ENCODE peak calls at places on chromosomes 6 and 20, in four cellular contexts. One of them, this sample, is unnamed.

GRCh38 chr6:83057705-83058321 is 7.8 kb downstream of the UBE3D start:
- DNase-seq in sigmoid colon: no peak
- DNase-seq in HCT116: peak
- DNase-seq in stomach: no peak
- DNase-seq in this sample: peak

GRCh38 chr6:125944434-125944816 is 12.1 kb upstream of the HINT3 start:
- DNase-seq in sigmoid colon: peak
- DNase-seq in HCT116: no peak
- DNase-seq in stomach: peak
- DNase-seq in this sample: peak

GRCh38 chr20:43543138-43543537 is 15.7 kb upstream of the SGK2 start:
- DNase-seq in HCT116: no peak
- DNase-seq in sigmoid colon: no peak
- DNase-seq in stomach: no peak
- DNase-seq in this sample: no peak

GRCh38 chr20:9203081-9203447 is 134.2 kb downstream of the PLCB4 start:
- DNase-seq in HCT116: no peak
- DNase-seq in sigmoid colon: no peak
- DNase-seq in stomach: no peak
- DNase-seq in this sample: no peak

GRCh38 chr6:14863896-14864850 is 381.7 kb upstream of the JARID2 start:
- DNase-seq in sigmoid colon: no peak
- DNase-seq in HCT116: no peak
- DNase-seq in stomach: no peak
- DNase-seq in this sample: no peak

GRCh38 chr6:122696079-122696478 is 83.4 kb upstream of the FABP7 start:
- DNase-seq in HCT116: peak
- DNase-seq in stomach: no peak
- DNase-seq in sigmoid colon: no peak
- DNase-seq in this sample: no peak

GRCh38 chr6:128068110-128068460 is 167.2 kb upstream of the THEMIS start:
- DNase-seq in stomach: no peak
- DNase-seq in sigmoid colon: no peak
- DNase-seq in HCT116: no peak
- DNase-seq in this sample: no peak

GRCh38 chr6:114218421-114218820 is 124.4 kb downstream of the HS3ST5 start:
- DNase-seq in stomach: no peak
- DNase-seq in HCT116: no peak
- DNase-seq in sigmoid colon: no peak
- DNase-seq in this sample: no peak

GRCh38 chr6:53573299-53573698 is 28.4 kb upstream of the GCLC start:
- DNase-seq in HCT116: no peak
- DNase-seq in stomach: no peak
- DNase-seq in sigmoid colon: no peak
- DNase-seq in this sample: no peak

GRCh38 chr6:66522864-66523263 is 815.8 kb upstream of the EYS start:
- DNase-seq in stomach: no peak
- DNase-seq in HCT116: no peak
- DNase-seq in sigmoid colon: no peak
- DNase-seq in this sample: no peak

GRCh38 chr6:165845488-165845887 is 182.4 kb upstream of the PDE10A start:
- DNase-seq in HCT116: no peak
- DNase-seq in stomach: no peak
- DNase-seq in sigmoid colon: no peak
- DNase-seq in this sample: no peak

GRCh38 chr6:170050591-170051041 is 240.3 kb downstream of the DLL1 start:
- DNase-seq in HCT116: no peak
- DNase-seq in stomach: peak
- DNase-seq in sigmoid colon: no peak
- DNase-seq in this sample: no peak

GRCh38 chr6:137001287-137001976 is 43.3 kb downstream of the IL20RA start:
- DNase-seq in sigmoid colon: no peak
- DNase-seq in stomach: no peak
- DNase-seq in HCT116: peak
- DNase-seq in this sample: no peak

GRCh38 chr20:44714102-44714700 is 968 bp upstream of the CCN5 start:
- DNase-seq in HCT116: no peak
- DNase-seq in stomach: peak
- DNase-seq in sigmoid colon: peak
- DNase-seq in this sample: no peak
- TF ChIP-seq POLR2AphosphoS5 in HCT116: no peak
- TF ChIP-seq POLR2AphosphoS5 in stomach: peak
- TF ChIP-seq POLR2AphosphoS5 in sigmoid colon: peak
- TF ChIP-seq POLR2AphosphoS5 in this sample: no peak

DNA sequence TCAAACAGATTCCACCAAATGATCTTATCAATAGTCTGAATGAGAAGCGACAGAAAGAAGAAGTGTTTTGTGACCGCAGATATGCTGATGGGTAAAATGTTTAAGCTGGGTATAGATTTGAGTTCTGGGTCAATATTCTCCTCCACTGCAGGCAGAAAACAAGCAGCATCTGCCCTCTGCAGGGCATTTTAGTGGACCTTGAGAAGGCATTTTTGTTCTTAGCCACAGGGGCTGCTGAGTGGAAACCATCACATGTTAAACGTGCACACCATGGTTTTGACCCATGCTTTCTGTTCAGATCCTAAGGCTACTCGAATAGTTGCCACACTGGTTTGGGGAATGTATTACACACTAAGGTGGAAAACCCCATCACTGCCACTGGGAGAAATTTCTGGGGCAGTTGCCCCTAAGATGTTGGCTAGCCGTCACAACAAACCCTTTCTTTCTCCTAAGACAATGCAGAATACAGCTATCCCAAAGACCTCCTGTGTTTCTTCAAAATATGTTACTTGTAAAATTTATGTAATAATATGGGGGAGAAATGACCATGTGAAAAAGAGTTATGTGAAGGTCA is 5.5 kb downstream of the POU3F2 start:
- DNase-seq in sigmoid colon: no peak
- DNase-seq in stomach: no peak
- DNase-seq in HCT116: no peak
- DNase-seq in this sample: no peak
- TF ChIP-seq CTCF in sigmoid colon: no peak
- TF ChIP-seq CTCF in stomach: no peak
- TF ChIP-seq CTCF in HCT116: peak
- TF ChIP-seq CTCF in this sample: no peak

GRCh38 chr6:106772270-106773142 is 143.1 kb downstream of the QRSL1 start:
- DNase-seq in sigmoid colon: no peak
- DNase-seq in HCT116: no peak
- DNase-seq in stomach: no peak
- DNase-seq in this sample: no peak

GRCh38 chr6:106771822-106772221 is 142.4 kb downstream of the QRSL1 start:
- DNase-seq in HCT116: no peak
- DNase-seq in sigmoid colon: no peak
- DNase-seq in stomach: no peak
- DNase-seq in this sample: no peak

GRCh38 chr6:106770663-106771062 is 141.3 kb downstream of the QRSL1 start:
- DNase-seq in stomach: no peak
- DNase-seq in sigmoid colon: no peak
- DNase-seq in HCT116: no peak
- DNase-seq in this sample: no peak

GRCh38 chr6:106773956-106774629 is 144.7 kb downstream of the QRSL1 start:
- DNase-seq in stomach: no peak
- DNase-seq in HCT116: no peak
- DNase-seq in sigmoid colon: no peak
- DNase-seq in this sample: no peak

DNA sequence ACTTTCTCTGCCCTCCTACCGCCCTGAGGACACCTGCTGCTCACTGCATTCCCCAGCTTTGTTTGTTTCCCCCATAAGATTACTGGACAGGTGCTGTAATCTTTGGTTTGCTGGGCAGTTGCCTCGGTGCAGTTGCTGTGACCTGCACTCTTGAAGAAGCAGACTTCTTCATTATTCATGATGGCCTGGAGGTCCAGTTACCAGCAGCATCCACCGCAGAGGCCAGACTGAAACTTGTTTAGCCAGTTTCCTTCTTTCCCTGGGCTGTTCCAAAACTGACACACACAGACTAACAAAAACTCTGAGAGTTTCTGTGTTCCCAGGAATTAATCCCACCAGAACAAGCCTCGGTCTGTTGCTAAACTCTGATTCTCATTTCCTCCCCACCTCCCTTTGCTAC is 144.1 kb downstream of the QRSL1 start:
- DNase-seq in stomach: peak
- DNase-seq in sigmoid colon: no peak
- DNase-seq in HCT116: no peak
- DNase-seq in this sample: no peak
- TF ChIP-seq POLR2AphosphoS5 in stomach: no peak
- TF ChIP-seq POLR2AphosphoS5 in sigmoid colon: no peak
- TF ChIP-seq POLR2AphosphoS5 in HCT116: no peak
- TF ChIP-seq POLR2AphosphoS5 in this sample: no peak

GRCh38 chr6:32087574-32088486 is 21.3 kb downstream of the TNXB start:
- DNase-seq in sigmoid colon: peak
- DNase-seq in stomach: peak
- DNase-seq in HCT116: peak
- DNase-seq in this sample: peak
- TF ChIP-seq CTCF in sigmoid colon: no peak
- TF ChIP-seq CTCF in stomach: peak
- TF ChIP-seq CTCF in HCT116: peak
- TF ChIP-seq CTCF in this sample: peak

DNA sequence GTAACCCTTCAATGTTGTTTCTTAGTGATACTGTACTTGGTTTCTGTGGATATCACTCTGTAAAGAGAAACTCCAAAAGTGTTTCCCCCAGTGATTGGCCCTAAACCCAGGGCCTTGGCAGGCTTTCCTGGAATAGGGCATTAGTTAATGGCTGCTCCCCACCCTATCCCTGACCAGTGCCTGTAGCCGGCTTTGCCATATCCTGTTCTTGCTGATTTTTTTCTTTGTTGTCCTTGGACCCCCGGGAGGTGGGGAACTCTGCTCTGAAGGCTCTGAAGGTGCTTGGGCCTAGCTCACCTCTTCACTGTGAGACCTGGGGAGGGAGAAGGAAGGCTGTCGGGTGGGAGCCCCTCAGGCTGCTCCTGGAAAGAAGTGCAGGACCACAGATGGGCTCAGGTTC is 120.1 kb downstream of the TCP11 start:
- DNase-seq in stomach: peak
- DNase-seq in HCT116: no peak
- DNase-seq in sigmoid colon: no peak
- DNase-seq in this sample: no peak
- TF ChIP-seq POLR2AphosphoS5 in stomach: no peak
- TF ChIP-seq POLR2AphosphoS5 in HCT116: no peak
- TF ChIP-seq POLR2AphosphoS5 in sigmoid colon: peak
- TF ChIP-seq POLR2AphosphoS5 in this sample: no peak

GRCh38 chr20:63554361-63555278 is 661 bp downstream of the FNDC11 start:
- DNase-seq in sigmoid colon: no peak
- DNase-seq in stomach: no peak
- DNase-seq in HCT116: no peak
- DNase-seq in this sample: no peak

GRCh38 chr20:63553251-63553932 is 567 bp upstream of the FNDC11 start:
- DNase-seq in HCT116: peak
- DNase-seq in sigmoid colon: peak
- DNase-seq in stomach: peak
- DNase-seq in this sample: peak

GRCh38 chr20:63552481-63553249 is 1.3 kb upstream of the FNDC11 start:
- DNase-seq in stomach: no peak
- DNase-seq in sigmoid colon: no peak
- DNase-seq in HCT116: no peak
- DNase-seq in this sample: no peak

GRCh38 chr20:63555661-63556381 is 1.9 kb downstream of the FNDC11 start:
- DNase-seq in HCT116: no peak
- DNase-seq in stomach: no peak
- DNase-seq in sigmoid colon: no peak
- DNase-seq in this sample: no peak

DNA sequence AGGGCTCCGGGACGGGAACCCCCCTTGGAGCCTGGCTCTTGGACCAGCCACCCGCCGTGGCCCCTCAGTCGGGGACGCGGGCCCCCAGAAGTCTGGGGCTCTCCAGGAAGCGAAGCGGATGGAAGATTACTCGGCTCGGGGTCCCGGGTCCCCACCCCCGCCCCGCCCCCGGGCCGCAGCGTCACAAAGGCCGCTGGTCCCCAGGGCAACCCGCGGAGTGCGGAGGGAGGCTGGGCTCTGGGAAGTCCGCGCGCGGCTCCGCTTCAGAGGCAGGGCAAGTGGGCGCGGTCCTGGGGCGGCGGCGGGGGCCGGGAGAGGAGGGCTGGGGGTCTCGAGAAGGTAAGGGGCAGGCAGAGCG is at the start of gene FNDC11:
- DNase-seq in stomach: peak
- DNase-seq in sigmoid colon: no peak
- DNase-seq in HCT116: no peak
- DNase-seq in this sample: peak
- TF ChIP-seq CTCF in stomach: no peak
- TF ChIP-seq CTCF in sigmoid colon: no peak
- TF ChIP-seq CTCF in HCT116: no peak
- TF ChIP-seq CTCF in this sample: no peak

GRCh38 chr20:33689973-33690372 is 3.8 kb upstream of the E2F1 start:
- DNase-seq in sigmoid colon: no peak
- DNase-seq in stomach: no peak
- DNase-seq in HCT116: no peak
- DNase-seq in this sample: no peak
- TF ChIP-seq POLR2AphosphoS5 in sigmoid colon: no peak
- TF ChIP-seq POLR2AphosphoS5 in stomach: no peak
- TF ChIP-seq POLR2AphosphoS5 in HCT116: no peak
- TF ChIP-seq POLR2AphosphoS5 in this sample: no peak

DNA sequence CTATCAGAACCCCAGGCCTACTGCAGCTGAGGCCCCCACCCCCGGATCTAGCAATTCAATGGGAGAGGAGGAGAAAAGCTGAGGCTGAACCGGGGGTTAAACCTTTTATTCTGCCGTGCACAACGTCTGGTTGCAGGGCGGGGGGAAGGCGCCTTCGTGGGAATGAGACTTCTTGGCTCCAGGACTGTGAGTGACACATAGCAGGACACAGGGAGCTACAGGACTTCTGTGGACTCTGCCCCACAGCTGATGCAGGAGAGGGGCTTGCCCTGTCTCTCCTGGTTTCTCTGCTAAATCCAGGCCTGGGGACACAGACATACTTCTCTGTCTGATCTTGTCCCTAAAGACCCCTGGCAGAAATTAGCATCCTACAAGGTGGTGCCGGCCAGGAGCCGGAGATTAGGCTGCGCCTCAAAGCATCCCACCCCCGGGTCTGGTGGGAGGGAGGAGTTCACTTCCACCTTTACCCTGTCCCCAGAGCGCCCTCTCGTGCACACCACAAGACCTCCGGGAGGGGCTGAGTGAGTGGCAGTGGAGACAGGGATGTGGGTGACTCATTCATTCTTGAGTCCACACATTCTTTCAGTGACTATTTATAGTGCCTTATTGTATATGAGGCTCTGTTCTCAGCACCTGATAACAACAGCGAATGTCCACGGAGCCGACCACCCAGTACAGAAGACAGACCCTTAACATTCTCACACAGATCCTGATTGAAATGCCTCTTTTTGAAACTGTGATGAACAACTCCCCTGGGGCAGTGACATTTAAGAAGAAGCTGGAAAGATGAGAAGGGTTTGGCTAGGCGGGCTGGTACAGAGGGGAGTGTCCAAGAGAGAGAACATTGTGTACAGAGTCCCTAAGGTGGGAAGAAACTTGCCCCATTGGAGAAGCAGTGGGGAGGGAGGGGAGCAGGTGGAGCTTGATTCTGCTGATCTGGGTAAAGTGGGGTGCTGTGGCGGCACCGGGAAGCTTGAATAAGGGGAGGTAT is 38.9 kb downstream of the GMPR start:
- DNase-seq in stomach: peak
- DNase-seq in HCT116: peak
- DNase-seq in sigmoid colon: peak
- DNase-seq in this sample: peak
- TF ChIP-seq CTCF in stomach: no peak
- TF ChIP-seq CTCF in HCT116: peak
- TF ChIP-seq CTCF in sigmoid colon: no peak
- TF ChIP-seq CTCF in this sample: no peak

GRCh38 chr20:8151371-8151770 is 19.3 kb downstream of the PLCB1 start:
- DNase-seq in stomach: no peak
- DNase-seq in HCT116: no peak
- DNase-seq in sigmoid colon: no peak
- DNase-seq in this sample: no peak
- TF ChIP-seq POLR2AphosphoS5 in stomach: no peak
- TF ChIP-seq POLR2AphosphoS5 in HCT116: no peak
- TF ChIP-seq POLR2AphosphoS5 in sigmoid colon: no peak
- TF ChIP-seq POLR2AphosphoS5 in this sample: no peak

GRCh38 chr20:3621111-3621510 is 42.1 kb downstream of the GFRA4 start:
- DNase-seq in stomach: no peak
- DNase-seq in HCT116: no peak
- DNase-seq in sigmoid colon: no peak
- DNase-seq in this sample: no peak
- TF ChIP-seq CTCF in stomach: no peak
- TF ChIP-seq CTCF in HCT116: no peak
- TF ChIP-seq CTCF in sigmoid colon: no peak
- TF ChIP-seq CTCF in this sample: no peak